ENCODE peak calls at places on chromosomes 13 and 19, in six cellular contexts. Z, S, R, O, B and C are unnamed samples.

GRCh38 chr13:37481858-37482227 is 116.7 kb downstream of the POSTN start:
- DNase-seq in B (no peak), O (no peak), S (no peak), R (no peak), Z (no peak), C (no peak)

GRCh38 chr19:48969276-48970138 is 4.4 kb downstream of the FTL start:
- DNase-seq in O (no peak), Z (no peak), S (no peak), B (no peak), R (peak; percentile 86), C (no peak)

GRCh38 chr19:49556412-49557398 is 23.7 kb downstream of the NOSIP start:
- DNase-seq in S (no peak), Z (no peak), O (no peak), B (no peak), R (no peak), C (no peak)

GRCh38 chr13:94313321-94313720 is 166.2 kb downstream of the DCT start:
- DNase-seq in S (no peak), R (no peak), O (no peak), B (no peak), Z (no peak), C (no peak)

GRCh38 chr13:75492389-75492788 is 10.4 kb upstream of the TBC1D4 start:
- DNase-seq in S (no peak), B (no peak), R (no peak), Z (no peak), O (peak; percentile 69), C (no peak)

GRCh38 chr13:111183959-111184684 is 69.0 kb downstream of the ARHGEF7 start:
- DNase-seq in B (no peak), R (no peak), S (no peak), O (no peak), Z (no peak), C (no peak)

GRCh38 chr13:93243375-93244063 is 16.9 kb downstream of the GPC6 start:
- DNase-seq in B (no peak), R (no peak), S (no peak), Z (no peak), O (no peak), C (no peak)

GRCh38 chr13:20439261-20439660 is 86.4 kb downstream of the CRYL1 start:
- DNase-seq in B (no peak), S (no peak), O (no peak), R (no peak), Z (no peak), C (no peak)

GRCh38 chr19:6249296-6249695 is 30.5 kb downstream of the MLLT1 start:
- DNase-seq in S (no peak), O (peak; percentile 49), R (no peak), B (no peak), Z (no peak), C (no peak)

GRCh38 chr13:93789058-93789457 is 562.5 kb downstream of the GPC6 start:
- DNase-seq in S (no peak), R (no peak), B (no peak), Z (no peak), O (no peak), C (no peak)

GRCh38 chr19:35714601-35715354 is 3.0 kb upstream of the KMT2B start:
- DNase-seq in S (no peak), R (peak; percentile 39), B (no peak), O (no peak), Z (no peak), C (no peak)

GRCh38 chr13:114076329-114076761 is 56.1 kb downstream of the RASA3 start:
- DNase-seq in R (no peak), O (no peak), S (no peak), B (no peak), Z (no peak), C (no peak)

GRCh38 chr19:58317481-58318072 is 9.2 kb upstream of the ZSCAN22 start:
- DNase-seq in B (no peak), S (no peak), Z (no peak), R (peak; percentile 51), O (peak; percentile 59), C (no peak)

GRCh38 chr13:24742294-24742693 is 21.7 kb upstream of the RNF17 start:
- DNase-seq in S (no peak), R (no peak), B (no peak), Z (no peak), O (no peak), C (no peak)

GRCh38 chr13:51728972-51729371 is 75.0 kb downstream of the DHRS12 start:
- DNase-seq in Z (no peak), R (no peak), B (no peak), O (peak; percentile 92), S (no peak), C (no peak)

GRCh38 chr19:10508707-10509106 is 5.6 kb upstream of the KEAP1 start:
- DNase-seq in O (peak; percentile 28), B (no peak), Z (no peak), S (no peak), R (no peak), C (no peak)

DNA sequence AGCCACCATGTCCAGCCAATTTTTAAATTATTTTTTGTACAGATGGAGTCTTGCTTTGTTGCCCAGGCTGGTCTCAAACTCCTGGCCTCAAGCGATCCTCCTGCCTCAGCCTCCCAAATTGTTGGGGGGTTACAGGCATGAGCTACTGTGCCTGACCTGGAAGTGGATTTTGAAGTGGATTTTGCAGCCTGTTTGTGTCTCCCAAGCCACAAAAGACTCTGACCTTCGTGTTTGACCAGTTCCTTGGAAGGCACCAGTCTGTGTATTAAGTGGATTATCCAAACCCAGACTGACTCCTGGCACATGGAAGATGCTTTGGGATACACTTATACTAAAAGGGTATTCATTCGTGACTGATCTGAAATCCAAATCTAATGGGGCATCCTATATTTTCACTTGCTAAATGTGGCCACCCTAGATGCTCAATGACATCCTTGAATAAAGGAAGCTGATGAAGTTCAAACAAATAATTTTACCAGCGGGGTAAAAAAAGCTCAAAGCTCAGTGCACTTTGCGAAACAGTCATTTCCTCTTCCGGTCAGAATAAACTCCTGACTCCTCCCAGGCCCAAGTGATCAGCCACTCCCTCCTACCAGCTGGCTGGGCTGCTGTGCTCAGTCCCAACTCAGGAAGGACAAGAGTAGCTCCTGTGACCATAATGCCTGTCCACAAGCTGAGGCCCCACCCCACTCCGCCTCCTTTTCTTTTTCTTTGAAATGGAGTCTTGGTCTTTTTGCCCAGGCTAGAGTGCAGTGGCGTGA is 32.6 kb upstream of the GATAD2A start:
- DNase-seq in S (peak; percentile 43), B (peak; percentile 86), O (peak; percentile 45), Z (peak; percentile 69), R (peak; percentile 61), C (peak; percentile 64)
- TF ChIP-seq POLR2A in S (no peak), B (peak; percentile 75), O (no peak), Z (no peak), R (no peak), C (no peak)

GRCh38 chr19:46714523-46715106 is 2.3 kb downstream of the PRKD2 start:
- DNase-seq in B (no peak), Z (no peak), R (no peak), O (no peak), S (no peak), C (no peak)
- TF ChIP-seq POLR2A in B (no peak), Z (no peak), R (no peak), O (no peak), S (no peak), C (no peak)

DNA sequence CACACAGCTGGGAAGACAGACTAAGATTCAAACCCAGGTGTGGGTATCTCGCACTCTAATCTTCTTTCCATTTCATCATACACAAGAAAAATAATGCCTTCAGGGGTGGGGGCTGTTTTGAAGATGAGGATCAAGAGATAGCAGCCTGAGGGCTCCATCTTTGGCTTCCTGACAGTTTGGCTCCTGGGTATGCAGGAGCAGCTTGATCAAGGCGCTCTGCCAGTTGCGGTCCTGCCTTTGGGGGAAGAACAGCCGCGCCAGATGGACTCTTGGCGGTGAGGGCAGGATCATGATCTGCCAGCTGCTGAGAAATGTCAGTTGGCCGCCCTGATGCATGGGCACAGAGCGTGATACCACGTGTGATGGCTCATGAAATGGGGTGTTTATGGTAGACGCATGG is 119.1 kb downstream of the IER2 start:
- DNase-seq in S (no peak), O (no peak), R (no peak), B (no peak), Z (no peak), C (no peak)
- TF ChIP-seq POLR2A in S (no peak), O (no peak), R (no peak), B (no peak), Z (no peak), C (no peak)

DNA sequence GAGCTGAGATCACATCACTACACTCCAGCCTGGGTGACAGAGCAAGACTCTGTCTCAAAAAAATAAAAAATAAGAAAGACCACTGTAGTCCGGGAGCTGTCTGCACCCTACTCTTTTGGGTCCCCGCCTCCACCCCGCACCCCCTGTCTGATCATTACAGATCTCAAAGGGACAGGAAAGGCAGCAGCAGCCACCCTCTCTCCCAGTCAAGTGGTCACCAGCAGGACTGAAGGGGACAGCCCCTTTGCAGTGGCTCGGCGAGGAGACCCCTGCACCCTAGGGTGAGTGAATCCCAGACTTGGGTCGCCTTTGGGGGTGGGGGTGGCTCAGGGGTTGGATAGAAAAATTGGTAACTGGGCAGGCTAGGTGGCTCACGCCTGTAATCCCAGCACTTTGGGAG is 12.5 kb upstream of the KCNN1 start:
- DNase-seq in B (no peak), O (no peak), R (no peak), S (no peak), Z (no peak), C (no peak)
- TF ChIP-seq POLR2A in B (no peak), O (no peak), R (no peak), S (no peak), Z (no peak), C (no peak)

GRCh38 chr19:33634361-33635091 is 12.8 kb downstream of the CHST8 start:
- DNase-seq in S (no peak), R (no peak), B (no peak), O (no peak), Z (no peak), C (no peak)

GRCh38 chr19:33628921-33629825 is 7.4 kb downstream of the CHST8 start:
- DNase-seq in R (no peak), S (no peak), O (no peak), Z (no peak), B (no peak), C (no peak)

GRCh38 chr19:33630880-33631627 is 9.3 kb downstream of the CHST8 start:
- DNase-seq in S (no peak), B (no peak), O (no peak), R (no peak), Z (no peak), C (no peak)

GRCh38 chr19:33629826-33630375 is 8.1 kb downstream of the CHST8 start:
- DNase-seq in R (no peak), S (no peak), B (no peak), O (no peak), Z (no peak), C (no peak)

DNA sequence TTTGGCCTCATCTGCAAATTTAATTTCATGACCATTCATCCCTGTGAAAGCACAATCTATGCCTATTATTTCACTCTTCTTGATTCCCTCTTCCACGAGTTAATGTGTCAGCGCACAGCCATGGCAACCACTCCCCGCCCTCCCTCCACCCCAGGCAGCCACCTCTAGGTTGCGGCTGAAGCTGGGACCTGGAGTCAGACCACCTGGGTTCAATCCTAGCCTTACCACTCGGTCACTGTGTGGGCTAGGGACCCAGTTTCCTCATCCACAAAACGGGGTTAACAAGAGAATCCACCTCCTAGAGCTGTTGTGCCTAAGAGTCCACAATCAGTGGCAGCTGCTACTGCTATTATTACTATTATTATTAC is 9.9 kb downstream of the CHST8 start:
- DNase-seq in B (no peak), O (no peak), R (no peak), S (no peak), Z (no peak), C (no peak)
- TF ChIP-seq POLR2A in B (no peak), O (no peak), R (no peak), S (no peak), Z (no peak), C (no peak)

GRCh38 chr19:40190891-40191835 is at the start of gene MAP3K10:
- DNase-seq in Z (peak; percentile 34), R (peak; percentile 82), B (peak; percentile 78), S (peak; percentile 45), O (peak; percentile 51), C (peak; percentile 91)
- TF ChIP-seq POLR2A in Z (no peak), R (peak; percentile 33), B (no peak), S (peak; percentile 54), O (no peak), C (peak; percentile 49)